ENCODE peak calls at places on chromosomes 11 and 22, in eight cellular contexts. Q is sigmoid colon, Y is body of pancreas, T is upper lobe of left lung, F is lower leg skin, K is ovary, B is spleen, R is heart left ventricle. J is an unnamed sample.

GRCh38 chr11:71418643-71419042 is 29.6 kb downstream of the DHCR7 start:
- DNase-seq in Q (no peak), Y (no peak), T (no peak), F (no peak), K (no peak), B (no peak), R (peak; percentile 34), J (no peak)

GRCh38 chr11:73784080-73784634 is 3.5 kb upstream of the MRPL48 start:
- DNase-seq in Q (no peak), Y (no peak), T (no peak), F (no peak), K (no peak), B (no peak), R (no peak), J (no peak)

GRCh38 chr11:44016546-44017442 is 31.0 kb upstream of the ACCSL start:
- DNase-seq in Q (peak; percentile 27), Y (no peak), T (no peak), F (peak; percentile 48), K (no peak), B (no peak), R (no peak), J (no peak)

GRCh38 chr11:104946907-104947306 is 21.5 kb downstream of the CASP4 start:
- DNase-seq in Q (no peak), Y (no peak), T (no peak), F (no peak), K (no peak), B (no peak), R (no peak), J (no peak)

GRCh38 chr11:126111458-126112116 is 48.9 kb upstream of the CDON start:
- DNase-seq in Q (peak; percentile 87), Y (no peak), T (no peak), F (no peak), K (no peak), B (peak; percentile 41), R (peak; percentile 80), J (no peak)

GRCh38 chr11:118295199-118295598 is 9.3 kb upstream of the CD3E start:
- DNase-seq in Q (no peak), Y (no peak), T (no peak), F (no peak), K (no peak), B (no peak), R (no peak), J (no peak)

GRCh38 chr22:28116261-28116673 is 197.2 kb upstream of the PITPNB start:
- DNase-seq in Q (peak; percentile 83), Y (peak; percentile 29), T (no peak), F (peak; percentile 88), K (peak; percentile 62), B (no peak), R (no peak), J (peak; percentile 55)

GRCh38 chr11:719214-720016 is 13.4 kb downstream of the EPS8L2 start:
- DNase-seq in Q (no peak), Y (no peak), T (no peak), F (no peak), K (no peak), B (no peak), R (peak; percentile 37), J (no peak)

GRCh38 chr11:122104381-122104780 is 11.6 kb downstream of the BLID start:
- DNase-seq in Q (no peak), Y (no peak), T (no peak), F (no peak), K (no peak), B (no peak), R (no peak), J (no peak)

GRCh38 chr11:119337581-119338317 is 2.9 kb downstream of the C1QTNF5 start:
- DNase-seq in Q (peak; percentile 75), Y (no peak), T (no peak), F (no peak), K (peak; percentile 52), B (peak; percentile 66), R (no peak), J (no peak)

GRCh38 chr22:42892571-42893316 is 35.7 kb upstream of the ARFGAP3 start:
- DNase-seq in Q (no peak), Y (peak; percentile 80), T (peak; percentile 63), F (no peak), K (no peak), B (peak; percentile 90), R (no peak), J (peak; percentile 47)

GRCh38 chr11:11416502-11416901 is 63.5 kb upstream of the CSNK2A3 start:
- DNase-seq in Q (no peak), Y (no peak), T (no peak), F (no peak), K (no peak), B (no peak), R (no peak), J (no peak)

GRCh38 chr11:36328956-36329673 is 33.0 kb downstream of the PRR5L start:
- DNase-seq in Q (no peak), Y (no peak), T (no peak), F (no peak), K (no peak), B (no peak), R (no peak), J (no peak)

GRCh38 chr11:30992513-30992849 is 377.1 kb downstream of the DCDC1 start:
- DNase-seq in Q (no peak), Y (no peak), T (no peak), F (no peak), K (no peak), B (no peak), R (no peak), J (no peak)

GRCh38 chr11:114219559-114220349 is 76.4 kb upstream of the NNMT start:
- DNase-seq in Q (no peak), Y (no peak), T (no peak), F (no peak), K (peak; percentile 61), B (no peak), R (no peak), J (no peak)

GRCh38 chr22:20550851-20551744 is 43.7 kb downstream of the MED15 start:
- DNase-seq in Q (peak; percentile 83), Y (no peak), T (no peak), F (no peak), K (peak; percentile 72), B (peak; percentile 82), R (peak; percentile 69), J (no peak)

GRCh38 chr11:1084561-1085439 is 10.1 kb downstream of the MUC2 start:
- DNase-seq in Q (peak; percentile 52), Y (no peak), T (no peak), F (no peak), K (peak; percentile 25), B (peak; percentile 76), R (peak; percentile 61), J (no peak)

DNA sequence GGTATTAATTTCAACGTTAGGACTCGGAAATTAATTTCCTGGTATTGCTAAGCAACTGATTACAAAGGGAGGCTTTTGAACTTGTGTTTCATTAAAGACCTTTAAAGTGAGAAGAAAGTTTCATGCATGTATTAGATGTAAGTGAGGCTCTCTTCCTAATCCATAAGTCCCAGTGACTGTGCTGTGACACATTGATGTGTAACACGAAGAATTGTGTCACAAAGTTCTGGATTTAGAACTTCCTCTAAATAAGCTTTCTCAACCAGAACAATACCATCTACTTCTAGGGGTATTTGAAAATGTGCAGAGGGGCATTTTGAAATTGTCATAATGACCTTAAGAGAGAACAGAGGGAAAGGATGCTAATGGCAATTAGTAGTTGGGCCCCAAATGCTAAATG is 14.4 kb downstream of the DCUN1D5 start:
- DNase-seq in Q (no peak), Y (no peak), T (no peak), F (no peak), K (no peak), B (no peak), R (no peak), J (no peak)
- H3K4me3 ChIP-seq in Q (no peak overlapping the region), Y (no peak overlapping the region), T (no peak overlapping the region), F (no peak overlapping the region), K (no peak overlapping the region), B (no peak overlapping the region), R (no peak overlapping the region), J (no peak overlapping the region)

GRCh38 chr11:62666259-62666926 is 1.3 kb downstream of the CSKMT start:
- DNase-seq in Q (no peak), Y (no peak), T (no peak), F (no peak), K (no peak), B (peak; percentile 82), R (peak; percentile 60), J (no peak)
- TF ChIP-seq POLR2A in Q (no peak), Y (no peak), T (no peak), F (no peak), K (no peak), B (no peak), R (no peak), J (no peak)

GRCh38 chr11:85663781-85664560 is 958 bp downstream of the CREBZF start:
- DNase-seq in Q (peak; percentile 87), Y (peak; percentile 86), T (peak; percentile 87), F (peak; percentile 96), K (peak; percentile 77), B (peak; percentile 97), R (peak; percentile 90), J (peak; percentile 84)

GRCh38 chr11:85664561-85665481 is at the start of gene CREBZF:
- DNase-seq in Q (peak; percentile 97), Y (peak; percentile 95), T (peak; percentile 91), F (peak; percentile 98), K (peak; percentile 97), B (peak; percentile 97), R (peak; percentile 97), J (peak; percentile 92)

GRCh38 chr11:85663080-85663729 is 1.7 kb downstream of the CREBZF start:
- DNase-seq in Q (no peak), Y (no peak), T (no peak), F (no peak), K (no peak), B (no peak), R (no peak), J (no peak)

GRCh38 chr11:85665756-85666155 is 827 bp upstream of the CREBZF start:
- DNase-seq in Q (no peak), Y (no peak), T (no peak), F (no peak), K (no peak), B (no peak), R (no peak), J (no peak)

GRCh38 chr11:85661972-85662664 is 2.8 kb downstream of the CREBZF start:
- DNase-seq in Q (no peak), Y (no peak), T (no peak), F (no peak), K (no peak), B (no peak), R (no peak), J (no peak)
- H3K4me3 ChIP-seq in Q (peak overlapping the region; percentile 94), Y (peak overlapping the region; percentile 69), T (no peak overlapping the region), F (no peak overlapping the region), K (peak overlapping the region; percentile 68), B (no peak overlapping the region), R (peak overlapping the region; percentile 88), J (peak overlapping the region; percentile 93)

GRCh38 chr22:37909756-37910155 is 3.7 kb downstream of the MICALL1 start:
- DNase-seq in Q (peak; percentile 77), Y (no peak), T (no peak), F (no peak), K (no peak), B (no peak), R (no peak), J (no peak)

GRCh38 chr22:37904572-37905533 is 1.2 kb upstream of the MICALL1 start:
- DNase-seq in Q (peak; percentile 83), Y (no peak), T (peak; percentile 50), F (peak; percentile 90), K (peak; percentile 67), B (no peak), R (peak; percentile 33), J (no peak)

GRCh38 chr22:37907036-37907954 is 1.2 kb downstream of the MICALL1 start:
- DNase-seq in Q (peak; percentile 63), Y (no peak), T (no peak), F (no peak), K (no peak), B (no peak), R (no peak), J (no peak)

GRCh38 chr22:37906364-37907008 is 389 bp downstream of the MICALL1 start:
- DNase-seq in Q (peak; percentile 73), Y (no peak), T (no peak), F (no peak), K (peak; percentile 58), B (peak; percentile 89), R (no peak), J (no peak)

GRCh38 chr22:37905534-37906363 is at the start of gene MICALL1:
- DNase-seq in Q (peak; percentile 87), Y (peak; percentile 79), T (peak; percentile 81), F (peak; percentile 92), K (peak; percentile 81), B (peak; percentile 95), R (peak; percentile 88), J (peak; percentile 75)
- TF ChIP-seq POLR2A in Q (no peak), Y (no peak), T (no peak), F (no peak), K (no peak), B (no peak), R (no peak), J (peak; percentile 49)